ENCODE peak calls at places on chromosomes 7 and 10, in four cellular contexts. D is A549, J is RWPE2, S is choroid plexus epithelial cell. H is an unnamed sample.

GRCh38 chr10:110337906-110338305 is 33.2 kb upstream of the SMNDC1 start:
- DNase-seq in D (no peak), J (no peak), S (no peak), H (no peak)

GRCh38 chr10:110632591-110633215 is 11.4 kb upstream of the RBM20 start:
- DNase-seq in D (no peak), J (no peak), S (no peak), H (peak; percentile 11)

GRCh38 chr7:19051767-19052375 is 65.6 kb downstream of the TWIST1 start:
- DNase-seq in S (peak; percentile 63), D (peak; percentile 20), J (no peak), H (peak; percentile 13)

GRCh38 chr7:95427123-95427522 is 7.7 kb downstream of the PON2 start:
- DNase-seq in J (no peak), S (no peak), D (no peak), H (no peak)

GRCh38 chr7:82430518-82431465 is 12.8 kb downstream of the CACNA2D1 start:
- DNase-seq in D (no peak), J (no peak), S (no peak), H (no peak)

GRCh38 chr7:51069411-51070083 is 247.1 kb downstream of the COBL start:
- DNase-seq in D (no peak), J (no peak), S (no peak), H (peak; percentile 24)

GRCh38 chr7:17863095-17863814 is 77.0 kb downstream of the SNX13 start:
- DNase-seq in D (no peak), J (no peak), S (no peak), H (no peak)

GRCh38 chr10:65470986-65471385 is 1454.8 kb upstream of the LRRTM3 start:
- DNase-seq in J (no peak), D (no peak), S (no peak), H (no peak)

GRCh38 chr7:144650439-144650838 is 185.4 kb downstream of the TPK1 start:
- DNase-seq in S (no peak), J (no peak), D (no peak), H (no peak)

GRCh38 chr7:17233643-17234397 is 64.6 kb upstream of the AHR start:
- DNase-seq in J (no peak), D (no peak), S (peak; percentile 63), H (no peak)

GRCh38 chr10:14123066-14123465 is 207.7 kb downstream of the FRMD4A start:
- DNase-seq in J (no peak), S (peak; percentile 8), D (no peak), H (no peak)

GRCh38 chr7:5183155-5183554 is 6.9 kb upstream of the WIPI2 start:
- DNase-seq in J (no peak), S (no peak), D (no peak), H (no peak)

GRCh38 chr10:84540022-84540616 is 211.7 kb downstream of the CCSER2 start:
- DNase-seq in D (peak; percentile 33), S (peak; percentile 89), J (no peak), H (no peak)

GRCh38 chr10:59287587-59287986 is 74.8 kb downstream of the FAM13C start:
- DNase-seq in S (no peak), D (no peak), J (no peak), H (no peak)

GRCh38 chr10:17835688-17836087 is 26.5 kb downstream of the MRC1 start:
- DNase-seq in D (peak; percentile 78), J (peak; percentile 81), S (peak; percentile 60), H (no peak)

GRCh38 chr7:80826520-80827237 is 92.2 kb downstream of the SEMA3C start:
- DNase-seq in J (no peak), S (peak; percentile 47), D (no peak), H (no peak)

GRCh38 chr10:78176320-78177012 is 142.8 kb downstream of the RPS24 start:
- DNase-seq in J (no peak), S (no peak), D (no peak), H (no peak)

GRCh38 chr10:24465899-24466615 is 257.1 kb downstream of the KIAA1217 start:
- DNase-seq in D (peak; percentile 89), J (peak; percentile 79), S (peak; percentile 97), H (peak; percentile 81)

GRCh38 chr10:133608855-133609254 is 17.7 kb downstream of the FRG2B start:
- DNase-seq in J (no peak), S (peak; percentile 33), D (peak; percentile 35), H (no peak)

GRCh38 chr10:65204999-65205398 is 1683.8 kb downstream of the REEP3 start:
- DNase-seq in S (no peak), J (no peak), D (no peak), H (no peak)

GRCh38 chr7:6648066-6648814 is 11.1 kb downstream of the ZNF316 start:
- DNase-seq in S (no peak), D (no peak), J (peak; percentile 51), H (no peak)

GRCh38 chr7:87853237-87853864 is 22.8 kb downstream of the SLC25A40 start:
- DNase-seq in J (no peak), D (no peak), S (peak; percentile 20), H (no peak)

GRCh38 chr10:58590152-58590551 is 77.5 kb downstream of the BICC1 start:
- DNase-seq in J (no peak), S (peak; percentile 97), D (peak; percentile 51), H (no peak)

GRCh38 chr7:151724920-151725584 is 151.9 kb downstream of the PRKAG2 start:
- DNase-seq in S (no peak), D (no peak), J (no peak), H (no peak)

GRCh38 chr10:120087109-120087508 is 194.6 kb downstream of the SEC23IP start:
- DNase-seq in J (no peak), S (no peak), D (no peak), H (no peak)

GRCh38 chr7:26525413-26526287 is 234.0 kb downstream of the SNX10 start:
- DNase-seq in J (no peak), D (no peak), S (no peak), H (no peak)

GRCh38 chr10:61115874-61116273 is 171.9 kb upstream of the RHOBTB1 start:
- DNase-seq in J (no peak), D (no peak), S (no peak), H (no peak)

GRCh38 chr10:101066890-101067355 is 5.1 kb downstream of the KAZALD1 start:
- DNase-seq in D (peak; percentile 36), S (no peak), J (no peak), H (no peak)

GRCh38 chr7:55255501-55256445 is 109.4 kb upstream of the LANCL2 start:
- DNase-seq in J (no peak), S (peak; percentile 85), D (peak; percentile 71), H (peak; percentile 87)

GRCh38 chr7:55252386-55252785 is 112.8 kb upstream of the LANCL2 start:
- DNase-seq in S (no peak), D (no peak), J (no peak), H (no peak)

GRCh38 chr7:55254596-55255500 is 110.3 kb upstream of the LANCL2 start:
- DNase-seq in J (no peak), D (peak; percentile 89), S (peak; percentile 76), H (peak; percentile 81)

GRCh38 chr7:55253188-55253587 is 111.9 kb upstream of the LANCL2 start:
- DNase-seq in J (no peak), S (no peak), D (no peak), H (no peak)

DNA sequence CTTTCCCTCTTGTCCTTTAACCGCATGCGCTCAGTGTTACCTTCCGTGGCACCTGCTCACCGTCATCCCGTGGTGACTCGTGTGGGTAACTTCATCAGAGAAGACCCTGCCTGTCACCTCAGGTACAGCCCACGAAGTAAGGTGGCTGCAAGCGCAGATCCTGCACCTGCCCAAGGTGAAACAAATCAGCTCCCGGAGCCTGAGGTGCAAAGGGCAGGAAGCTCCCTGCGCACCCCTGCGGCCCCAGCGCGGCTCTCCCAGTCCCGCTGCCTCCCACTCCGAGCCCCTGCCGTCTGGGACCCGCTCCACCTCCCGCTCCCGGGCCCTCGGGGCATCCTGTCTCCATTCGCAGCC is 110.9 kb upstream of the LANCL2 start:
- DNase-seq in D (no peak), J (no peak), S (no peak), H (no peak)
- H3K4me3 ChIP-seq in D (peak overlapping the region; percentile 69), J (peak overlapping the region; percentile 43), S (peak overlapping the region; percentile 51), H (peak overlapping the region; percentile 51)

GRCh38 chr7:99386584-99387238 is 12.2 kb downstream of the ARPC1B start:
- DNase-seq in J (no peak), D (no peak), S (peak; percentile 63), H (no peak)
- TF ChIP-seq CTCF in J (peak; percentile 35), D (peak; percentile 33), S (peak; percentile 54), H (no peak)

GRCh38 chr10:102764340-102765257 is 20.9 kb downstream of the WBP1L start:
- DNase-seq in J (no peak), S (peak; percentile 65), D (no peak), H (peak; percentile 46)
- H3K4me3 ChIP-seq in J (no peak overlapping the region), S (no peak overlapping the region), D (no peak overlapping the region), H (no peak overlapping the region)

GRCh38 chr7:157000741-157001653 is 9.5 kb downstream of the MNX1 start:
- DNase-seq in J (no peak), D (no peak), S (no peak), H (no peak)

GRCh38 chr7:157003445-157004049 is 6.9 kb downstream of the MNX1 start:
- DNase-seq in J (no peak), S (no peak), D (no peak), H (no peak)

GRCh38 chr7:157004050-157004838 is 6.2 kb downstream of the MNX1 start:
- DNase-seq in S (peak; percentile 57), D (no peak), J (no peak), H (no peak)

GRCh38 chr7:157001920-157002818 is 8.3 kb downstream of the MNX1 start:
- DNase-seq in D (no peak), J (no peak), S (no peak), H (no peak)

GRCh38 chr7:157002819-157003421 is 7.5 kb downstream of the MNX1 start:
- DNase-seq in S (no peak), J (no peak), D (no peak), H (no peak)
- TF ChIP-seq CTCF in S (no peak), J (no peak), D (no peak), H (no peak)

GRCh38 chr10:3635697-3636096 is 149.3 kb downstream of the KLF6 start:
- DNase-seq in D (no peak), J (no peak), S (no peak), H (peak; percentile 83)
- H3K4me3 ChIP-seq in D (no peak overlapping the region), J (no peak overlapping the region), S (no peak overlapping the region), H (no peak overlapping the region)

GRCh38 chr7:73593207-73594045 is 15.0 kb upstream of the TBL2 start:
- DNase-seq in D (no peak), S (no peak), J (no peak), H (no peak)
- TF ChIP-seq CTCF in D (no peak), S (no peak), J (no peak), H (no peak)

H was measured in prostate gland.